ENCODE peak calls at places on chromosomes 6 and 20, in four cellular contexts. Z is B cell, T is left lung, P is nephron progenitor cell. D is an unnamed sample.

GRCh38 chr20:2822073-2822472 is 5.9 kb downstream of the TMEM239 start:
- DNase-seq in P (no peak), T (no peak), Z (no peak), D (no peak)

GRCh38 chr20:16566080-16566479 is 7.2 kb downstream of the KIF16B start:
- DNase-seq in T (no peak), P (no peak), Z (no peak), D (no peak)

GRCh38 chr20:34066476-34067090 is 45.5 kb downstream of the EIF2S2 start:
- DNase-seq in Z (no peak), P (no peak), T (no peak), D (no peak)

GRCh38 chr6:155946860-155947259 is 491.2 kb upstream of the NOX3 start:
- DNase-seq in Z (no peak), P (no peak), T (peak), D (no peak)

GRCh38 chr20:62860924-62861691 is 514 bp downstream of the TCFL5 start:
- DNase-seq in T (peak), Z (no peak), P (no peak), D (peak)

GRCh38 chr6:1696495-1696850 is 86.8 kb downstream of the FOXC1 start:
- DNase-seq in Z (no peak), T (no peak), P (no peak), D (no peak)

GRCh38 chr6:107823047-107823557 is 1.0 kb downstream of the SCML4 start:
- DNase-seq in Z (peak), P (no peak), T (no peak), D (peak)

GRCh38 chr6:138509371-138509770 is 10.1 kb upstream of the NHSL1 start:
- DNase-seq in T (no peak), Z (no peak), P (peak), D (peak)

GRCh38 chr20:61802721-61803311 is 262.9 kb downstream of the TAF4 start:
- DNase-seq in T (peak), Z (no peak), P (no peak), D (no peak)

GRCh38 chr6:6771224-6771915 is 182.8 kb downstream of the LY86 start:
- DNase-seq in P (no peak), Z (no peak), T (no peak), D (no peak)
- TF ChIP-seq CTCF in P (no peak), Z (no peak), T (no peak), D (no peak)

GRCh38 chr6:88161921-88162320 is 4.2 kb downstream of the CNR1 start:
- DNase-seq in T (no peak), Z (no peak), P (no peak), D (no peak)
- TF ChIP-seq CTCF in T (no peak), Z (no peak), P (no peak), D (no peak)

GRCh38 chr6:90646936-90647335 is 60.1 kb upstream of the MAP3K7 start:
- DNase-seq in P (no peak), Z (no peak), T (no peak), D (no peak)

GRCh38 chr6:90653750-90654149 is 66.9 kb upstream of the MAP3K7 start:
- DNase-seq in P (no peak), Z (no peak), T (no peak), D (no peak)

GRCh38 chr6:90654166-90654565 is 67.3 kb upstream of the MAP3K7 start:
- DNase-seq in P (no peak), T (no peak), Z (no peak), D (no peak)

GRCh38 chr6:90648873-90649272 is 62.0 kb upstream of the MAP3K7 start:
- DNase-seq in T (no peak), Z (no peak), P (no peak), D (no peak)

GRCh38 chr6:90650041-90650948 is 63.4 kb upstream of the MAP3K7 start:
- DNase-seq in T (no peak), Z (no peak), P (peak), D (no peak)
- TF ChIP-seq CTCF in T (no peak), Z (no peak), P (no peak), D (no peak)

GRCh38 chr6:56714273-56714672 is 71.6 kb upstream of the DST start:
- DNase-seq in Z (no peak), P (no peak), T (no peak), D (peak)
- TF ChIP-seq CTCF in Z (no peak), P (no peak), T (no peak), D (no peak)

D was measured in GM13977.